ENCODE peak calls at places on chromosomes 4 and X, in eight cellular contexts. J is NCI-H1105 treated with DMSO at 0.1 percent for 48 hours; T is CD4-positive, CD25-positive, alpha-beta regulatory T cell; E is GDM1; M is fibroblast of mammary gland; X is GM04503; H is mesothelial cell of epicardium; D is osteocyte. P is an unnamed sample.

GRCh38 chr4:68141852-68142251 is 12.2 kb upstream of the TMPRSS11F start:
- DNase-seq in M (no peak), T (no peak), E (no peak), J (peak), H (no peak), D (no peak), X (no peak), P (no peak)

GRCh38 chrX:97490656-97491055 is 606.9 kb downstream of the RPA4 start:
- DNase-seq in M (peak), T (no peak), D (no peak), E (no peak), X (no peak), J (no peak), H (no peak), P (no peak)

GRCh38 chrX:57952320-57952678 is 42.0 kb upstream of the ZXDA start:
- DNase-seq in E (no peak), X (no peak), H (no peak), T (no peak), D (no peak), J (peak), M (no peak), P (no peak)

GRCh38 chr4:3436798-3437581 is 4.8 kb upstream of the HGFAC start:
- DNase-seq in T (peak), H (no peak), D (no peak), M (peak), J (peak), E (peak), X (peak), P (no peak)

GRCh38 chr4:88033309-88033708 is 25.9 kb downstream of the PKD2 start:
- DNase-seq in T (peak), X (no peak), D (no peak), E (peak), H (no peak), J (peak), M (peak), P (peak)

GRCh38 chr4:24413311-24413784 is 171.0 kb downstream of the DHX15 start:
- DNase-seq in D (no peak), J (no peak), E (no peak), X (no peak), M (no peak), H (no peak), T (no peak), P (no peak)

GRCh38 chr4:118989098-118990080 is 100.7 kb downstream of the SYNPO2 start:
- DNase-seq in E (no peak), H (no peak), J (no peak), M (peak), D (no peak), T (no peak), X (peak), P (no peak)

GRCh38 chr4:130257271-130257670 is 1161.3 kb downstream of the C4orf33 start:
- DNase-seq in E (no peak), D (no peak), M (peak), T (no peak), X (peak), H (no peak), J (no peak), P (no peak)

P was measured in naive thymus-derived CD4-positive, alpha-beta T cell.